ENCODE peak calls at places on chromosomes 7 and 10, in seven cellular contexts. One of them, this sample, is unnamed.

GRCh38 chr7:668139-668871 is 58.2 kb upstream of the DNAAF5 start:
- DNase-seq in activated T-cell treated with anti-CD3 and anti-CD28 coated beads for 1 hour: no peak
- DNase-seq in NCI-H1092 treated with DMSO at 0.1 percent for 48 hours: no peak
- DNase-seq in Calu3: no peak
- DNase-seq in T-helper 17 cell: no peak
- DNase-seq in skeletal muscle cell: peak
- DNase-seq in progenitor cell of endocrine pancreas: no peak
- DNase-seq in this sample: peak

GRCh38 chr7:8283968-8284367 is 22.0 kb upstream of the ICA1 start:
- DNase-seq in Calu3: no peak
- DNase-seq in activated T-cell treated with anti-CD3 and anti-CD28 coated beads for 1 hour: no peak
- DNase-seq in NCI-H1092 treated with DMSO at 0.1 percent for 48 hours: no peak
- DNase-seq in T-helper 17 cell: no peak
- DNase-seq in progenitor cell of endocrine pancreas: no peak
- DNase-seq in skeletal muscle cell: no peak
- DNase-seq in this sample: no peak

GRCh38 chr10:45444976-45445898 is 71.2 kb downstream of the ALOX5 start:
- DNase-seq in skeletal muscle cell: no peak
- DNase-seq in NCI-H1092 treated with DMSO at 0.1 percent for 48 hours: no peak
- DNase-seq in Calu3: no peak
- DNase-seq in T-helper 17 cell: no peak
- DNase-seq in progenitor cell of endocrine pancreas: no peak
- DNase-seq in activated T-cell treated with anti-CD3 and anti-CD28 coated beads for 1 hour: no peak
- DNase-seq in this sample: no peak

GRCh38 chr10:78335691-78336401 is 302.2 kb downstream of the RPS24 start:
- DNase-seq in progenitor cell of endocrine pancreas: no peak
- DNase-seq in skeletal muscle cell: peak
- DNase-seq in Calu3: no peak
- DNase-seq in T-helper 17 cell: no peak
- DNase-seq in NCI-H1092 treated with DMSO at 0.1 percent for 48 hours: no peak
- DNase-seq in activated T-cell treated with anti-CD3 and anti-CD28 coated beads for 1 hour: no peak
- DNase-seq in this sample: no peak

GRCh38 chr10:30007406-30007805 is 52.0 kb downstream of the JCAD start:
- DNase-seq in Calu3: no peak
- DNase-seq in skeletal muscle cell: no peak
- DNase-seq in NCI-H1092 treated with DMSO at 0.1 percent for 48 hours: no peak
- DNase-seq in T-helper 17 cell: no peak
- DNase-seq in progenitor cell of endocrine pancreas: no peak
- DNase-seq in activated T-cell treated with anti-CD3 and anti-CD28 coated beads for 1 hour: no peak
- DNase-seq in this sample: no peak

GRCh38 chr7:14931511-14932215 is 29.1 kb upstream of the DGKB start:
- DNase-seq in activated T-cell treated with anti-CD3 and anti-CD28 coated beads for 1 hour: no peak
- DNase-seq in skeletal muscle cell: no peak
- DNase-seq in Calu3: no peak
- DNase-seq in T-helper 17 cell: no peak
- DNase-seq in progenitor cell of endocrine pancreas: no peak
- DNase-seq in NCI-H1092 treated with DMSO at 0.1 percent for 48 hours: no peak
- DNase-seq in this sample: no peak

GRCh38 chr10:35934637-35934995 is 292.5 kb upstream of the FZD8 start:
- DNase-seq in activated T-cell treated with anti-CD3 and anti-CD28 coated beads for 1 hour: no peak
- DNase-seq in progenitor cell of endocrine pancreas: no peak
- DNase-seq in NCI-H1092 treated with DMSO at 0.1 percent for 48 hours: no peak
- DNase-seq in Calu3: no peak
- DNase-seq in skeletal muscle cell: peak
- DNase-seq in T-helper 17 cell: no peak
- DNase-seq in this sample: no peak

GRCh38 chr7:36366005-36366583 is 23.6 kb upstream of the ANLN start:
- DNase-seq in Calu3: no peak
- DNase-seq in activated T-cell treated with anti-CD3 and anti-CD28 coated beads for 1 hour: no peak
- DNase-seq in progenitor cell of endocrine pancreas: no peak
- DNase-seq in NCI-H1092 treated with DMSO at 0.1 percent for 48 hours: no peak
- DNase-seq in T-helper 17 cell: no peak
- DNase-seq in skeletal muscle cell: no peak
- DNase-seq in this sample: no peak

GRCh38 chr7:151146761-151147160 is 20.7 kb downstream of the GBX1 start:
- DNase-seq in NCI-H1092 treated with DMSO at 0.1 percent for 48 hours: no peak
- DNase-seq in T-helper 17 cell: no peak
- DNase-seq in skeletal muscle cell: no peak
- DNase-seq in activated T-cell treated with anti-CD3 and anti-CD28 coated beads for 1 hour: no peak
- DNase-seq in Calu3: no peak
- DNase-seq in progenitor cell of endocrine pancreas: no peak
- DNase-seq in this sample: no peak

GRCh38 chr10:62047240-62047897 is 145.9 kb downstream of the ARID5B start:
- DNase-seq in progenitor cell of endocrine pancreas: no peak
- DNase-seq in Calu3: no peak
- DNase-seq in NCI-H1092 treated with DMSO at 0.1 percent for 48 hours: no peak
- DNase-seq in skeletal muscle cell: no peak
- DNase-seq in T-helper 17 cell: no peak
- DNase-seq in activated T-cell treated with anti-CD3 and anti-CD28 coated beads for 1 hour: no peak
- DNase-seq in this sample: no peak

GRCh38 chr10:86343761-86344160 is 22.8 kb downstream of the GRID1 start:
- DNase-seq in T-helper 17 cell: no peak
- DNase-seq in progenitor cell of endocrine pancreas: no peak
- DNase-seq in NCI-H1092 treated with DMSO at 0.1 percent for 48 hours: no peak
- DNase-seq in activated T-cell treated with anti-CD3 and anti-CD28 coated beads for 1 hour: no peak
- DNase-seq in Calu3: no peak
- DNase-seq in skeletal muscle cell: no peak
- DNase-seq in this sample: peak

GRCh38 chr10:26438534-26439269 is 561 bp downstream of the APBB1IP start:
- DNase-seq in Calu3: peak
- DNase-seq in skeletal muscle cell: no peak
- DNase-seq in NCI-H1092 treated with DMSO at 0.1 percent for 48 hours: no peak
- DNase-seq in progenitor cell of endocrine pancreas: no peak
- DNase-seq in T-helper 17 cell: peak
- DNase-seq in activated T-cell treated with anti-CD3 and anti-CD28 coated beads for 1 hour: peak
- DNase-seq in this sample: peak

GRCh38 chr10:92552310-92552709 is 21.6 kb downstream of the IDE start:
- DNase-seq in activated T-cell treated with anti-CD3 and anti-CD28 coated beads for 1 hour: no peak
- DNase-seq in T-helper 17 cell: no peak
- DNase-seq in skeletal muscle cell: no peak
- DNase-seq in Calu3: no peak
- DNase-seq in progenitor cell of endocrine pancreas: no peak
- DNase-seq in NCI-H1092 treated with DMSO at 0.1 percent for 48 hours: no peak
- DNase-seq in this sample: no peak

GRCh38 chr7:149729983-149730801 is 43.2 kb downstream of the ZNF467 start:
- DNase-seq in Calu3: no peak
- DNase-seq in skeletal muscle cell: no peak
- DNase-seq in NCI-H1092 treated with DMSO at 0.1 percent for 48 hours: no peak
- DNase-seq in progenitor cell of endocrine pancreas: no peak
- DNase-seq in activated T-cell treated with anti-CD3 and anti-CD28 coated beads for 1 hour: no peak
- DNase-seq in T-helper 17 cell: no peak
- DNase-seq in this sample: peak

GRCh38 chr10:89518876-89519842 is 16.2 kb downstream of the SLC16A12 start:
- DNase-seq in Calu3: no peak
- DNase-seq in progenitor cell of endocrine pancreas: no peak
- DNase-seq in activated T-cell treated with anti-CD3 and anti-CD28 coated beads for 1 hour: no peak
- DNase-seq in NCI-H1092 treated with DMSO at 0.1 percent for 48 hours: no peak
- DNase-seq in skeletal muscle cell: peak
- DNase-seq in T-helper 17 cell: no peak
- DNase-seq in this sample: no peak

GRCh38 chr10:122267849-122268737 is 3.0 kb upstream of the BTBD16 start:
- DNase-seq in skeletal muscle cell: no peak
- DNase-seq in NCI-H1092 treated with DMSO at 0.1 percent for 48 hours: peak
- DNase-seq in progenitor cell of endocrine pancreas: peak
- DNase-seq in T-helper 17 cell: peak
- DNase-seq in Calu3: peak
- DNase-seq in activated T-cell treated with anti-CD3 and anti-CD28 coated beads for 1 hour: peak
- DNase-seq in this sample: peak

GRCh38 chr7:24587853-24588252 is 14.6 kb downstream of the PALS2 start:
- DNase-seq in Calu3: peak
- DNase-seq in progenitor cell of endocrine pancreas: no peak
- DNase-seq in NCI-H1092 treated with DMSO at 0.1 percent for 48 hours: peak
- DNase-seq in activated T-cell treated with anti-CD3 and anti-CD28 coated beads for 1 hour: peak
- DNase-seq in skeletal muscle cell: no peak
- DNase-seq in T-helper 17 cell: no peak
- DNase-seq in this sample: no peak

GRCh38 chr7:7103343-7104313 is 78.7 kb upstream of the C1GALT1 start:
- DNase-seq in skeletal muscle cell: peak
- DNase-seq in progenitor cell of endocrine pancreas: no peak
- DNase-seq in activated T-cell treated with anti-CD3 and anti-CD28 coated beads for 1 hour: no peak
- DNase-seq in T-helper 17 cell: no peak
- DNase-seq in Calu3: peak
- DNase-seq in NCI-H1092 treated with DMSO at 0.1 percent for 48 hours: peak
- DNase-seq in this sample: peak

GRCh38 chr10:132135398-132135872 is 51.3 kb upstream of the DPYSL4 start:
- DNase-seq in T-helper 17 cell: peak
- DNase-seq in progenitor cell of endocrine pancreas: no peak
- DNase-seq in skeletal muscle cell: no peak
- DNase-seq in Calu3: no peak
- DNase-seq in activated T-cell treated with anti-CD3 and anti-CD28 coated beads for 1 hour: no peak
- DNase-seq in NCI-H1092 treated with DMSO at 0.1 percent for 48 hours: no peak
- DNase-seq in this sample: peak

GRCh38 chr10:59126277-59126676 is 50.2 kb upstream of the PHYHIPL start:
- DNase-seq in T-helper 17 cell: no peak
- DNase-seq in skeletal muscle cell: no peak
- DNase-seq in NCI-H1092 treated with DMSO at 0.1 percent for 48 hours: no peak
- DNase-seq in Calu3: no peak
- DNase-seq in progenitor cell of endocrine pancreas: no peak
- DNase-seq in activated T-cell treated with anti-CD3 and anti-CD28 coated beads for 1 hour: no peak
- DNase-seq in this sample: no peak

GRCh38 chr7:881441-882234 is 5.3 kb downstream of the GET4 start:
- DNase-seq in T-helper 17 cell: no peak
- DNase-seq in skeletal muscle cell: no peak
- DNase-seq in NCI-H1092 treated with DMSO at 0.1 percent for 48 hours: no peak
- DNase-seq in Calu3: no peak
- DNase-seq in progenitor cell of endocrine pancreas: no peak
- DNase-seq in activated T-cell treated with anti-CD3 and anti-CD28 coated beads for 1 hour: no peak
- DNase-seq in this sample: peak

GRCh38 chr7:131808736-131809135 is 252.3 kb upstream of the PODXL start:
- DNase-seq in skeletal muscle cell: no peak
- DNase-seq in T-helper 17 cell: no peak
- DNase-seq in Calu3: no peak
- DNase-seq in progenitor cell of endocrine pancreas: no peak
- DNase-seq in activated T-cell treated with anti-CD3 and anti-CD28 coated beads for 1 hour: no peak
- DNase-seq in NCI-H1092 treated with DMSO at 0.1 percent for 48 hours: no peak
- DNase-seq in this sample: no peak

GRCh38 chr10:112261281-112261822 is 21.8 kb upstream of the TECTB start:
- DNase-seq in Calu3: no peak
- DNase-seq in progenitor cell of endocrine pancreas: no peak
- DNase-seq in T-helper 17 cell: no peak
- DNase-seq in activated T-cell treated with anti-CD3 and anti-CD28 coated beads for 1 hour: no peak
- DNase-seq in NCI-H1092 treated with DMSO at 0.1 percent for 48 hours: no peak
- DNase-seq in skeletal muscle cell: peak
- DNase-seq in this sample: no peak

GRCh38 chr7:155610633-155611193 is 33.7 kb upstream of the RBM33 start:
- DNase-seq in skeletal muscle cell: no peak
- DNase-seq in progenitor cell of endocrine pancreas: no peak
- DNase-seq in NCI-H1092 treated with DMSO at 0.1 percent for 48 hours: peak
- DNase-seq in T-helper 17 cell: no peak
- DNase-seq in activated T-cell treated with anti-CD3 and anti-CD28 coated beads for 1 hour: no peak
- DNase-seq in Calu3: no peak
- DNase-seq in this sample: peak

GRCh38 chr7:1696671-1697498 is 26.8 kb downstream of the ELFN1 start:
- DNase-seq in skeletal muscle cell: no peak
- DNase-seq in T-helper 17 cell: peak
- DNase-seq in NCI-H1092 treated with DMSO at 0.1 percent for 48 hours: no peak
- DNase-seq in Calu3: peak
- DNase-seq in activated T-cell treated with anti-CD3 and anti-CD28 coated beads for 1 hour: no peak
- DNase-seq in progenitor cell of endocrine pancreas: no peak
- DNase-seq in this sample: peak

GRCh38 chr7:40516376-40516775 is 381.6 kb downstream of the SUGCT start:
- DNase-seq in progenitor cell of endocrine pancreas: no peak
- DNase-seq in skeletal muscle cell: no peak
- DNase-seq in Calu3: no peak
- DNase-seq in activated T-cell treated with anti-CD3 and anti-CD28 coated beads for 1 hour: no peak
- DNase-seq in NCI-H1092 treated with DMSO at 0.1 percent for 48 hours: no peak
- DNase-seq in T-helper 17 cell: no peak
- DNase-seq in this sample: no peak